ENCODE peak calls at places on chromosomes 5 and 9, in nine cellular contexts. A is epithelial cell of proximal tubule; I is C1 segment of cervical spinal cord; X is activated T-cell treated with anti-CD3 and anti-CD28 coated beads, Interleukin-2, amount 50 U/mL, for 24 hours; W is Panc1; Y is RWPE1; J is BJ; N is stimulated activated naive CD4-positive, alpha-beta T cell; O is NCI-H774. F is an unnamed sample.

GRCh38 chr5:56684159-56684558 is 131.2 kb upstream of the MAP3K1 start:
- DNase-seq in A (no peak), I (no peak), X (no peak), W (no peak), Y (no peak), J (no peak), N (no peak), O (no peak), F (no peak)

GRCh38 chr5:159106193-159106568 is 6.5 kb upstream of the EBF1 start:
- DNase-seq in A (no peak), I (no peak), X (peak), W (no peak), Y (no peak), J (no peak), N (peak), O (no peak), F (no peak)

GRCh38 chr5:150286820-150287219 is 2.8 kb downstream of the CAMK2A start:
- DNase-seq in A (no peak), I (no peak), X (no peak), W (no peak), Y (no peak), J (no peak), N (no peak), O (no peak), F (no peak)

GRCh38 chr5:178542455-178542854 is 47.7 kb downstream of the COL23A1 start:
- DNase-seq in A (peak), I (no peak), X (no peak), W (no peak), Y (no peak), J (no peak), N (no peak), O (no peak), F (no peak)

GRCh38 chr5:151903243-151903653 is 21.4 kb downstream of the GLRA1 start:
- DNase-seq in A (no peak), I (no peak), X (no peak), W (no peak), Y (no peak), J (no peak), N (no peak), O (no peak), F (no peak)

GRCh38 chr9:84667571-84668203 is 1.8 kb upstream of the NTRK2 start:
- DNase-seq in A (peak), I (no peak), X (no peak), W (no peak), Y (peak), J (no peak), N (no peak), O (no peak), F (peak)

GRCh38 chr9:112503170-112503569 is 16.5 kb downstream of the KIAA1958 start:
- DNase-seq in A (no peak), I (no peak), X (no peak), W (no peak), Y (no peak), J (no peak), N (no peak), O (no peak), F (no peak)

GRCh38 chr9:111895996-111896941 is at the start of gene UGCG:
- DNase-seq in A (no peak), I (no peak), X (peak), W (no peak), Y (peak), J (peak), N (peak), O (peak), F (peak)

GRCh38 chr5:41270423-41271251 is 57.3 kb upstream of the C6 start:
- DNase-seq in A (peak), I (no peak), X (no peak), W (peak), Y (peak), J (peak), N (no peak), O (no peak), F (no peak)

GRCh38 chr9:89362647-89363310 is 44.5 kb downstream of the SECISBP2 start:
- DNase-seq in A (no peak), I (no peak), X (no peak), W (no peak), Y (no peak), J (no peak), N (no peak), O (no peak), F (no peak)

F was measured in NCI-H2081.